ENCODE peak calls at places on chromosome 7, in ten cellular contexts. F, C, U, V, E, Z, X, D, R and G are unnamed samples.

GRCh38 chr7:28192786-28193581 is 12.4 kb upstream of the JAZF1 start:
- ATAC-seq in Z (no peak), X (no peak), R (no peak), U (no peak), E (no peak), C (no peak), F (no peak), V (no peak), D (peak; percentile 36), G (no peak)

GRCh38 chr7:12281026-12281425 is 69.9 kb downstream of the TMEM106B start:
- ATAC-seq in U (no peak), F (no peak), V (no peak), D (no peak), C (no peak), X (no peak), Z (no peak), E (no peak), R (no peak), G (no peak)

GRCh38 chr7:130996205-130996840 is 262.3 kb upstream of the KLF14 start:
- ATAC-seq in D (peak; percentile 6), X (no peak), Z (no peak), F (peak; percentile 12), V (peak; percentile 38), R (peak; percentile 27), E (no peak), C (no peak), U (peak; percentile 32), G (no peak)

GRCh38 chr7:36905836-36906235 is 181.5 kb upstream of the AOAH start:
- ATAC-seq in R (no peak), C (no peak), F (no peak), E (no peak), U (no peak), Z (no peak), V (no peak), D (no peak), X (no peak), G (no peak)

GRCh38 chr7:15643000-15643705 is 43.3 kb downstream of the MEOX2 start:
- ATAC-seq in E (no peak), F (no peak), X (no peak), U (no peak), R (no peak), C (no peak), D (no peak), Z (no peak), V (peak; percentile 12), G (no peak)

GRCh38 chr7:86470763-86471162 is 172.9 kb upstream of the GRM3 start:
- ATAC-seq in X (no peak), F (no peak), V (no peak), Z (no peak), D (no peak), E (no peak), C (no peak), R (no peak), U (peak; percentile 46), G (no peak)

GRCh38 chr7:98213296-98213873 is 2.1 kb downstream of the BHLHA15 start:
- ATAC-seq in X (peak; percentile 6), D (peak; percentile 2), U (no peak), C (no peak), F (no peak), E (no peak), R (peak; percentile 19), Z (no peak), V (no peak), G (no peak)

GRCh38 chr7:88758355-88759215 is 915 bp upstream of the ZNF804B start:
- ATAC-seq in D (peak; percentile 83), U (peak; percentile 69), C (peak; percentile 79), X (no peak), R (peak; percentile 73), F (peak; percentile 78), V (peak; percentile 69), Z (no peak), E (no peak), G (no peak)

GRCh38 chr7:43648725-43649406 is 66.0 kb downstream of the STK17A start:
- ATAC-seq in R (peak; percentile 11), V (no peak), C (peak; percentile 12), U (peak; percentile 8), D (peak; percentile 26), X (no peak), E (peak; percentile 52), F (peak; percentile 52), Z (no peak), G (no peak)

GRCh38 chr7:143444063-143444782 is 970 bp downstream of the TAS2R60 start:
- ATAC-seq in X (no peak), R (no peak), D (no peak), E (no peak), V (no peak), Z (no peak), F (no peak), U (no peak), C (no peak), G (no peak)

GRCh38 chr7:82348251-82348650 is 95.3 kb downstream of the CACNA2D1 start:
- ATAC-seq in F (no peak), X (peak; percentile 77), D (peak; percentile 67), C (peak; percentile 69), E (no peak), R (no peak), V (no peak), U (no peak), Z (no peak), G (no peak)

GRCh38 chr7:7641129-7641663 is 644 bp downstream of the UMAD1 start:
- ATAC-seq in C (peak; percentile 6), R (peak; percentile 17), U (peak; percentile 9), E (peak; percentile 6), X (peak; percentile 21), D (peak; percentile 15), F (peak; percentile 15), Z (no peak), V (peak; percentile 6), G (no peak)

GRCh38 chr7:128139406-128139805 is 101.7 kb upstream of the LEP start:
- ATAC-seq in F (no peak), D (no peak), E (no peak), Z (no peak), R (no peak), C (no peak), U (no peak), X (no peak), V (no peak), G (no peak)

GRCh38 chr7:55569797-55570196 is 2.5 kb downstream of the VOPP1 start:
- ATAC-seq in F (no peak), C (no peak), X (no peak), E (no peak), R (no peak), Z (no peak), V (no peak), U (no peak), D (no peak), G (no peak)

GRCh38 chr7:5526190-5527037 is 102.8 kb upstream of the TNRC18 start:
- ATAC-seq in C (peak; percentile 2), E (no peak), R (no peak), U (no peak), Z (no peak), V (no peak), D (peak; percentile 0), F (peak; percentile 3), X (peak; percentile 15), G (no peak)

GRCh38 chr7:142125576-142125975 is 14.1 kb downstream of the MGAM2 start:
- ATAC-seq in V (no peak), F (no peak), C (no peak), R (no peak), X (no peak), Z (no peak), D (no peak), E (no peak), U (no peak), G (no peak)

GRCh38 chr7:38813797-38814196 is 95.2 kb downstream of the VPS41 start:
- ATAC-seq in X (no peak), U (no peak), V (no peak), Z (no peak), F (no peak), D (no peak), C (no peak), E (no peak), R (no peak), G (no peak)

GRCh38 chr7:726854-727103 is 280 bp downstream of the DNAAF5 start:
- ATAC-seq in U (peak; percentile 6), D (no peak), F (no peak), Z (peak; percentile 21), V (no peak), E (no peak), R (peak; percentile 22), X (no peak), C (peak; percentile 1), G (peak; percentile 38)

DNA sequence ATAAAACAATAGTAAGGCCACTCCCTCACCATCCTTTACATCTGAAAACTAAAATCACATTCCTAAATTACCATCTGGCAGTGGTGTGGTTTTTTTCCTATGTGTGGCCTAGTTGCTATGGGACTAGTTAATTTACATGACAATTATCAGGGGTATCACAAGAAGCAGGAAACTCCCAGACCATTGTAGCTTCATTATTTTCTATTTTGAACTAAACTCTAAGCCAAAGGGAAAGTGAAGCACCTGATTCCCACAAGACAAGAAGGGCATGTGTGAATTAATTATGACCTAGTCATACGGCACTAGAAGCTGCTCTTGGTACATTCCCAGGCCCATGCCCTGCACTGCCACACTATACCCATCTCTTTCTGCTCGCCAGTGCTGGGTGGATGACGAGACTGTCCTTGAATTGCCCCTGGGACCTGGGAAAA is 103.4 kb downstream of the ATXN7L1 start:
- ATAC-seq in U (no peak), D (no peak), V (no peak), E (no peak), C (no peak), F (no peak), X (peak; percentile 60), R (no peak), Z (no peak), G (no peak)
- H3K4me3 ChIP-seq in U (no peak overlapping the region), D (no peak overlapping the region), V (no peak overlapping the region), E (no peak overlapping the region), C (no peak overlapping the region), F (no peak overlapping the region), X (no peak overlapping the region), R (no peak overlapping the region), Z (no peak overlapping the region), G (no peak overlapping the region)

GRCh38 chr7:64045301-64046040 is at the start of gene ZNF727:
- ATAC-seq in D (peak; percentile 100), C (peak; percentile 100), F (no peak), R (no peak), V (peak; percentile 97), E (peak; percentile 94), Z (peak; percentile 79), U (peak; percentile 97), X (peak; percentile 99), G (peak; percentile 88)
- H3K4me3 ChIP-seq in D (peak within 1 kb of the TSS; percentile 56), C (peak within 1 kb of the TSS; percentile 78), F (no peak within 1 kb of the TSS), R (no peak within 1 kb of the TSS), V (peak within 1 kb of the TSS; percentile 30), E (peak within 1 kb of the TSS; percentile 93), Z (peak within 1 kb of the TSS; percentile 73), U (peak within 1 kb of the TSS; percentile 51), X (peak within 1 kb of the TSS; percentile 73), G (peak within 1 kb of the TSS; percentile 53)

GRCh38 chr7:137715546-137715945 is 131.2 kb downstream of the DGKI start:
- ATAC-seq in F (no peak), C (no peak), V (no peak), Z (no peak), D (no peak), U (no peak), R (no peak), E (no peak), X (no peak), G (no peak)
- H3K4me3 ChIP-seq in F (no peak overlapping the region), C (no peak overlapping the region), V (no peak overlapping the region), Z (no peak overlapping the region), D (no peak overlapping the region), U (no peak overlapping the region), R (no peak overlapping the region), E (no peak overlapping the region), X (no peak overlapping the region), G (no peak overlapping the region)

DNA sequence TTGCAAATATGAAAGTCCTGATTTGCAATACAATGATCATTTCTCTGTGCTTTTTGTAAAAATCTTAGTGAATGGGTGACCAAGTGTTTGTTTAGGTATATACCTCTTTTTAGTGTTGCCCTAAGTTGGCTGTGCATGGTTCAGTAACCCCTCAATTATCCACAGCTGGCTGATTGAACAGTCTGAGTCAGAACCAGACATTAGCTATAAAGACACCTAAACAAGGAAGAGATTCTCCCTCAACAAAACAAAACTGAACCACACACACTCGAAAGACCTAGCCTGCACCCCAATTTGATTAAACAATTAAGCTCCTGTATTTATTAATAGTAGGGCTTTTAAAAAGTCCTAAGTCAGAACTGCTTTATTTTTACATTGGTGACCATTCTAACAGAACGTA is 2.8 kb downstream of the RSBN1L start:
- ATAC-seq in X (no peak), Z (no peak), D (no peak), C (no peak), R (no peak), F (no peak), V (no peak), U (no peak), E (no peak), G (no peak)
- H3K4me3 ChIP-seq in X (peak overlapping the region; percentile 76), Z (no peak overlapping the region), D (no peak overlapping the region), C (no peak overlapping the region), R (no peak overlapping the region), F (peak overlapping the region; percentile 0), V (no peak overlapping the region), U (peak overlapping the region; percentile 98), E (no peak overlapping the region), G (peak overlapping the region; percentile 97)